ENCODE peak calls at places on chromosomes 6 and 20, in seven cellular contexts. G is A549, Q is choroid plexus epithelial cell, L is astrocyte of the spinal cord, U is tibial artery, O is body of pancreas, I is uterus. J is an unnamed sample.

GRCh38 chr20:61253264-61253639 is 1.2 kb downstream of the CDH4 start:
- DNase-seq in G (peak), Q (peak), L (peak), U (no peak), O (no peak), I (no peak), J (peak)

GRCh38 chr6:27332692-27333641 is 20.9 kb upstream of the POM121L2 start:
- DNase-seq in G (peak), Q (peak), L (peak), U (no peak), O (peak), I (peak), J (peak)

GRCh38 chr6:117344444-117345291 is 79.3 kb downstream of the VGLL2 start:
- DNase-seq in G (no peak), Q (no peak), L (no peak), U (no peak), O (no peak), I (no peak), J (no peak)

GRCh38 chr6:40440083-40440482 is 147.1 kb downstream of the LRFN2 start:
- DNase-seq in G (no peak), Q (no peak), L (no peak), U (no peak), O (no peak), I (no peak), J (no peak)

GRCh38 chr20:51494241-51495110 is 48.0 kb downstream of the NFATC2 start:
- DNase-seq in G (no peak), Q (no peak), L (no peak), U (no peak), O (no peak), I (peak), J (no peak)

GRCh38 chr6:37047933-37048850 is 42.7 kb downstream of the FGD2 start:
- DNase-seq in G (no peak), Q (no peak), L (no peak), U (no peak), O (no peak), I (no peak), J (no peak)

GRCh38 chr20:9301129-9302072 is 213.0 kb upstream of the LAMP5 start:
- DNase-seq in G (peak), Q (peak), L (peak), U (no peak), O (peak), I (no peak), J (peak)

GRCh38 chr6:36621371-36621855 is 27.3 kb downstream of the SRSF3 start:
- DNase-seq in G (no peak), Q (no peak), L (no peak), U (peak), O (no peak), I (no peak), J (no peak)

GRCh38 chr6:42352856-42353564 is 98.7 kb downstream of the TRERF1 start:
- DNase-seq in G (peak), Q (peak), L (peak), U (no peak), O (no peak), I (no peak), J (peak)

GRCh38 chr6:23505021-23505420 is 621.0 kb upstream of the NRSN1 start:
- DNase-seq in G (no peak), Q (peak), L (no peak), U (no peak), O (no peak), I (no peak), J (peak)

GRCh38 chr20:57653910-57654309 is 33.7 kb upstream of the ZBP1 start:
- DNase-seq in G (no peak), Q (no peak), L (no peak), U (no peak), O (peak), I (peak), J (no peak)

GRCh38 chr6:142323377-142323776 is 21.6 kb downstream of the ADGRG6 start:
- DNase-seq in G (peak), Q (peak), L (peak), U (no peak), O (no peak), I (no peak), J (no peak)

GRCh38 chr20:2353231-2353630 is 27.5 kb upstream of the TGM6 start:
- DNase-seq in G (no peak), Q (no peak), L (no peak), U (no peak), O (no peak), I (no peak), J (no peak)

GRCh38 chr6:117498159-117498558 is 15.7 kb downstream of the DCBLD1 start:
- DNase-seq in G (peak), Q (peak), L (peak), U (no peak), O (no peak), I (no peak), J (peak)

GRCh38 chr6:125789576-125790402 is 971 bp upstream of the NCOA7 start:
- DNase-seq in G (peak), Q (peak), L (peak), U (peak), O (peak), I (peak), J (peak)

GRCh38 chr6:134063966-134064445 is 11.6 kb upstream of the SLC2A12 start:
- DNase-seq in G (peak), Q (peak), L (peak), U (peak), O (peak), I (peak), J (peak)

GRCh38 chr6:26223677-26224546 is 136.7 kb downstream of the HFE start:
- DNase-seq in G (peak), Q (peak), L (peak), U (no peak), O (peak), I (peak), J (peak)

GRCh38 chr6:157143171-157143884 is 180.0 kb downstream of the TMEM242 start:
- DNase-seq in G (no peak), Q (peak), L (peak), U (no peak), O (no peak), I (no peak), J (peak)

GRCh38 chr6:106731144-106731842 is 101.9 kb downstream of the QRSL1 start:
- DNase-seq in G (peak), Q (no peak), L (no peak), U (no peak), O (peak), I (no peak), J (no peak)

GRCh38 chr6:9623985-9624384 is 790.9 kb downstream of the TFAP2A start:
- DNase-seq in G (no peak), Q (no peak), L (no peak), U (no peak), O (no peak), I (no peak), J (peak)

GRCh38 chr6:29685718-29686326 is 4.9 kb upstream of the ZFP57 start:
- DNase-seq in G (no peak), Q (no peak), L (no peak), U (no peak), O (no peak), I (no peak), J (peak)

GRCh38 chr6:8983202-8983688 is 547.9 kb upstream of the SLC35B3 start:
- DNase-seq in G (peak), Q (peak), L (peak), U (peak), O (peak), I (no peak), J (peak)

GRCh38 chr20:62549499-62550086 is 73.8 kb upstream of the GATA5 start:
- DNase-seq in G (no peak), Q (no peak), L (no peak), U (no peak), O (no peak), I (no peak), J (no peak)

GRCh38 chr20:46894971-46895905 is 595 bp downstream of the EYA2 start:
- DNase-seq in G (no peak), Q (peak), L (peak), U (peak), O (no peak), I (no peak), J (no peak)

GRCh38 chr6:26054659-26054936 is 32.6 kb upstream of the HFE start:
- DNase-seq in G (no peak), Q (no peak), L (no peak), U (no peak), O (no peak), I (no peak), J (no peak)

GRCh38 chr20:1390552-1391403 is 2.1 kb downstream of the FKBP1A start:
- DNase-seq in G (no peak), Q (no peak), L (no peak), U (no peak), O (no peak), I (no peak), J (no peak)

GRCh38 chr6:52482903-52483670 is 62.9 kb downstream of the EFHC1 start:
- DNase-seq in G (no peak), Q (no peak), L (no peak), U (no peak), O (no peak), I (no peak), J (no peak)

GRCh38 chr20:50304883-50305635 is 114.4 kb downstream of the CEBPB start:
- DNase-seq in G (no peak), Q (peak), L (peak), U (peak), O (peak), I (peak), J (peak)

GRCh38 chr6:163714179-163714578 is 299.7 kb downstream of the QKI start:
- DNase-seq in G (no peak), Q (no peak), L (no peak), U (no peak), O (no peak), I (no peak), J (no peak)

GRCh38 chr6:169239181-169239580 is 14.5 kb downstream of the THBS2 start:
- DNase-seq in G (no peak), Q (no peak), L (no peak), U (no peak), O (no peak), I (no peak), J (no peak)

GRCh38 chr6:128319946-128320345 is 200.5 kb downstream of the PTPRK start:
- DNase-seq in G (no peak), Q (no peak), L (no peak), U (no peak), O (no peak), I (no peak), J (no peak)

GRCh38 chr20:46230811-46231282 is 77.5 kb downstream of the CDH22 start:
- DNase-seq in G (peak), Q (peak), L (peak), U (no peak), O (no peak), I (no peak), J (peak)

GRCh38 chr20:63290136-63290676 is 2.8 kb upstream of the COL20A1 start:
- DNase-seq in G (no peak), Q (no peak), L (no peak), U (no peak), O (no peak), I (no peak), J (no peak)

GRCh38 chr6:39610229-39610628 is 115.0 kb downstream of the KIF6 start:
- DNase-seq in G (no peak), Q (peak), L (peak), U (no peak), O (no peak), I (no peak), J (peak)

GRCh38 chr6:37321516-37321915 is 32.3 kb upstream of the RNF8 start:
- DNase-seq in G (no peak), Q (no peak), L (no peak), U (no peak), O (no peak), I (no peak), J (no peak)

GRCh38 chr20:871436-871835 is 37.9 kb downstream of the FAM110A start:
- DNase-seq in G (no peak), Q (no peak), L (no peak), U (no peak), O (no peak), I (no peak), J (no peak)

DNA sequence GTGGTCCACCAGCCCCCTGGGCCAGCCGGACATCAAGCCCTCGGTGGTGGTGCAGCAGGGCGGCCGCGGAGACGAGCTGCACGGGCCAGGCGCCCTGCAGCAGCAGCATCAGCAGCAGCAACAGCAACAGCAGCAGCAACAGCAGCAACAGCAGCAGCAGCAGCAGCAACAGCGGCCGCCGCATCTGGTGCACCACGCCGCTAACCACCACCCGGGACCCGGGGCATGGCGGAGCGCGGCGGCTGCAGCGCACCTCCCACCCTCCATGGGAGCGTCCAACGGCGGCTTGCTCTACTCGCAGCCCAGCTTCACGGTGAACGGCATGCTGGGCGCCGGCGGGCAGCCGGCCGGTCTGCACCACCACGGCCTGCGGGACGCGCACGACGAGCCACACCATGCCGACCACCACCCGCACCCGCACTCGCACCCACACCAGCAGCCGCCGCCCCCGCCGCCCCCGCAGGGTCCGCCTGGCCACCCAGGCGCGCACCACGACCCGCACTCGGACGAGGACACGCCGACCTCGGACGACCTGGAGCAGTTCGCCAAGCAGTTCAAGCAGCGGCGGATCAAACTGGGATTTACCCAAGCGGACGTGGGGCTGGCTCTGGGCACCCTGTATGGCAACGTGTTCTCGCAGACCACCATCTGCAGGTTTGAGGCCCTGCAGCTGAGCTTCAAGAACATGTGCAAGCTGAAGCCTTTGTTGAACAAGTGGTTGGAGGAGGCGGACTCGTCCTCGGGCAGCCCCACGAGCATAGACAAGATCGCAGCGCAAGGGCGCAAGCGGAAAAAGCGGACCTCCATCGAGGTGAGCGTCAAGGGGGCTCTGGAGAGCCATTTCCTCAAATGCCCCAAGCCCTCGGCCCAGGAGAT is 1.0 kb downstream of the POU3F2 start:
- DNase-seq in G (peak), Q (no peak), L (no peak), U (no peak), O (no peak), I (no peak), J (no peak)
- H3K4me3 ChIP-seq in G (peak), Q (peak), L (peak), U (peak), O (no peak), I (peak), J (no peak)

GRCh38 chr6:3654436-3654835 is 97.1 kb downstream of the PXDC1 start:
- DNase-seq in G (no peak), Q (no peak), L (no peak), U (no peak), O (no peak), I (no peak), J (no peak)

GRCh38 chr6:3654898-3655297 is 96.6 kb downstream of the PXDC1 start:
- DNase-seq in G (no peak), Q (no peak), L (no peak), U (no peak), O (no peak), I (no peak), J (no peak)

GRCh38 chr6:3653528-3654070 is 97.9 kb downstream of the PXDC1 start:
- DNase-seq in G (no peak), Q (no peak), L (no peak), U (no peak), O (no peak), I (no peak), J (no peak)

GRCh38 chr6:3659748-3660147 is 91.8 kb downstream of the PXDC1 start:
- DNase-seq in G (no peak), Q (no peak), L (no peak), U (no peak), O (no peak), I (no peak), J (no peak)

GRCh38 chr6:3656076-3656475 is 95.4 kb downstream of the PXDC1 start:
- DNase-seq in G (no peak), Q (no peak), L (no peak), U (no peak), O (no peak), I (no peak), J (no peak)
- TF ChIP-seq CTCF in G (no peak), Q (no peak), L (no peak), U (no peak), O (no peak), I (no peak), J (no peak)

GRCh38 chr6:166725571-166725970 is 98.5 kb upstream of the RPS6KA2 start:
- DNase-seq in G (no peak), Q (no peak), L (no peak), U (no peak), O (no peak), I (no peak), J (no peak)

GRCh38 chr6:166722779-166723178 is 95.7 kb upstream of the RPS6KA2 start:
- DNase-seq in G (no peak), Q (no peak), L (no peak), U (no peak), O (no peak), I (no peak), J (no peak)

GRCh38 chr6:166721576-166721975 is 94.5 kb upstream of the RPS6KA2 start:
- DNase-seq in G (no peak), Q (no peak), L (no peak), U (no peak), O (no peak), I (no peak), J (no peak)

GRCh38 chr6:166726193-166726592 is 99.1 kb upstream of the RPS6KA2 start:
- DNase-seq in G (no peak), Q (no peak), L (no peak), U (no peak), O (no peak), I (no peak), J (no peak)

DNA sequence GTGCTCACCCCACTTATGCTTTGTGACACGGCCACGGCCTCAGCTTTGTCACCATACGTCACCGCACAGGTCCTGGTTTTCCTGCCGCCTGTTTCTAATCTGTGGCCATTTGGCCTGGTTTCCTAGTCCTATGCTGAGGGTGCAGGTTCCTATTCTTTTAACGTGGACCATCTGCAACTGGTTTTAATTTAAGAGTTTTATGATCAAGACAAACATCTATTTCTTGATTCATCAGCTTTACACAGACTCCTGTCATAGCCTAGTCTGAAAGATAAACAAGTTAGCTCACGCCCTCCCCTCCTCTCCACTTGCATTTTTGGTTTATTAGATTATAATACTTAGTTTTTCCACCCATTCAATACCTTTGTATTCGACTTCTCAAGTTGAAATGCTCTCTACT is 97.5 kb upstream of the RPS6KA2 start:
- DNase-seq in G (no peak), Q (no peak), L (no peak), U (no peak), O (no peak), I (no peak), J (no peak)
- H3K4me3 ChIP-seq in G (no peak), Q (no peak), L (no peak), U (no peak), O (no peak), I (no peak), J (no peak)

GRCh38 chr6:137709424-137710281 is 157.4 kb upstream of the TNFAIP3 start:
- DNase-seq in G (no peak), Q (peak), L (peak), U (no peak), O (no peak), I (no peak), J (peak)
- TF ChIP-seq CTCF in G (no peak), Q (peak), L (no peak), U (no peak), O (no peak), I (no peak), J (no peak)

GRCh38 chr6:13574571-13575376 is at the start of gene SIRT5:
- DNase-seq in G (peak), Q (peak), L (peak), U (peak), O (peak), I (peak), J (peak)

GRCh38 chr6:13576017-13576416 is 1.6 kb downstream of the SIRT5 start:
- DNase-seq in G (no peak), Q (no peak), L (no peak), U (no peak), O (no peak), I (no peak), J (no peak)

GRCh38 chr6:13574149-13574570 is 241 bp upstream of the SIRT5 start:
- DNase-seq in G (peak), Q (peak), L (peak), U (peak), O (peak), I (peak), J (peak)

GRCh38 chr6:13573669-13574110 is 711 bp upstream of the SIRT5 start:
- DNase-seq in G (peak), Q (peak), L (peak), U (peak), O (peak), I (peak), J (peak)

DNA sequence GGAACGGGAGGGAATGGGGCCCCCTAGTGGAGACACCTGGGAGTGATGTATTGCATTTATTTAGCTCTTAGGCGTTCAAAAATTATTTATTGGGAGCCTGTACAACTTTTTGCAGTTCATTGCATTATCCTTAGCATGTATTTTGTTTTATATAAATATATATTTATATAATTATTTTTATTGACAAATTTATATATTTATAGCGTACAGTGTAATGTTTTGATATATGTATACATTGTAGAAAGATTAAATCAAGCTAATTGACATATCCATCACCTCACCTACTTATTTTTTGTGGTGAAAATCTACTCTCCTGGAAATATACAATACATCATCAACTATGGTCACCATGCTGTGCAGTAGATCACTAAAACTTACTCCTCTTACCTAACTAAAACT is 975 bp downstream of the SIRT5 start:
- DNase-seq in G (no peak), Q (no peak), L (no peak), U (no peak), O (no peak), I (no peak), J (no peak)
- H3K4me3 ChIP-seq in G (peak), Q (peak), L (peak), U (peak), O (peak), I (peak), J (peak)

GRCh38 chr6:168071620-168072019 is 7.4 kb downstream of the FRMD1 start:
- DNase-seq in G (peak), Q (no peak), L (no peak), U (no peak), O (no peak), I (no peak), J (no peak)
- TF ChIP-seq CTCF in G (no peak), Q (peak), L (no peak), U (no peak), O (no peak), I (no peak), J (no peak)

DNA sequence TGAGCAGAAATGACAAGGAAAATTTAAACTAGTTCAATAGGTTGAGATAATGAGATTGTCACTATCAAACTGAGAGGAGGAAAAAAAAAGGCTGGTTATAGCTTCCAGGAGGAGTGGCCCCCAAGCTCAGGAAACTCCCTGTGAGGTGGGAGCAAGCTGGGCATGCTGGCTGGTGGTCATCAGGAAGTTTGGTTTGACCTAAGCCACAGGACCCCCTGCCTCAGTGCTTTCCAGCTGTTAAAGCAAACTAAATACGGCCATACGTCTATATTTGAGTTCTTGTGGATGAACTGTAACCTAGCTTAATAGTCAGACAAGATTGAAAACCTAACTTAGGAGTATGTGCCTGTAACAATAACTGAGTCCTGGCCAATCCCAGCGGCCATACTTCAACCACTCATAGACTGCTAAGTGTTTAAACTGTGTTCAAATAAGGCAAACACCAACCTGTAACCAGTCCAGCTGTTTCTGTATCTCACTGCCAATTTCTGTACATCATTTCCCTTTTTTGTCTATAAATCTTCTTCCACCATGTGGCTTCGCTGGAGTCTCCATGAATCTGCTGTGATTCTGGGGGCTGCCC is 24.6 kb upstream of the ZBTB24 start:
- DNase-seq in G (no peak), Q (no peak), L (peak), U (no peak), O (no peak), I (no peak), J (no peak)
- H3K4me3 ChIP-seq in G (no peak), Q (no peak), L (no peak), U (no peak), O (no peak), I (no peak), J (no peak)